ENCODE peak calls at places on chromosomes 11 and 22, in five cellular contexts. One of them, this sample, is unnamed.

GRCh38 chr11:86671386-86672006 is 920 bp downstream of the ME3 start:
- DNase-seq in sigmoid colon: peak
- DNase-seq in stimulated activated CD4-positive, alpha-beta T cell treated with anti-CD3 and anti-CD28 coated beads, Interleukin-1b, Interleukin-23, amount 100 ng/mL, for 1 hour: no peak
- DNase-seq in heart right ventricle: peak
- DNase-seq in GF-D8: peak
- DNase-seq in this sample: no peak

GRCh38 chr11:127017482-127017881 is 16.9 kb upstream of the KIRREL3 start:
- DNase-seq in sigmoid colon: no peak
- DNase-seq in heart right ventricle: no peak
- DNase-seq in stimulated activated CD4-positive, alpha-beta T cell treated with anti-CD3 and anti-CD28 coated beads, Interleukin-1b, Interleukin-23, amount 100 ng/mL, for 1 hour: no peak
- DNase-seq in GF-D8: no peak
- DNase-seq in this sample: no peak

GRCh38 chr11:73578786-73579185 is 19.1 kb downstream of the FAM168A start:
- DNase-seq in stimulated activated CD4-positive, alpha-beta T cell treated with anti-CD3 and anti-CD28 coated beads, Interleukin-1b, Interleukin-23, amount 100 ng/mL, for 1 hour: no peak
- DNase-seq in GF-D8: no peak
- DNase-seq in sigmoid colon: no peak
- DNase-seq in heart right ventricle: no peak
- DNase-seq in this sample: no peak

GRCh38 chr11:43941257-43941879 is 1.1 kb upstream of the C11orf96 start:
- DNase-seq in GF-D8: no peak
- DNase-seq in sigmoid colon: peak
- DNase-seq in stimulated activated CD4-positive, alpha-beta T cell treated with anti-CD3 and anti-CD28 coated beads, Interleukin-1b, Interleukin-23, amount 100 ng/mL, for 1 hour: no peak
- DNase-seq in heart right ventricle: no peak
- DNase-seq in this sample: no peak

GRCh38 chr11:126426820-126427749 is 71.6 kb downstream of the ST3GAL4 start:
- DNase-seq in stimulated activated CD4-positive, alpha-beta T cell treated with anti-CD3 and anti-CD28 coated beads, Interleukin-1b, Interleukin-23, amount 100 ng/mL, for 1 hour: no peak
- DNase-seq in heart right ventricle: no peak
- DNase-seq in sigmoid colon: no peak
- DNase-seq in GF-D8: peak
- DNase-seq in this sample: no peak

GRCh38 chr11:15967166-15967565 is 389.2 kb downstream of the SOX6 start:
- DNase-seq in stimulated activated CD4-positive, alpha-beta T cell treated with anti-CD3 and anti-CD28 coated beads, Interleukin-1b, Interleukin-23, amount 100 ng/mL, for 1 hour: no peak
- DNase-seq in heart right ventricle: peak
- DNase-seq in sigmoid colon: no peak
- DNase-seq in GF-D8: no peak
- DNase-seq in this sample: no peak

GRCh38 chr11:16902182-16902581 is 112.0 kb downstream of the PLEKHA7 start:
- DNase-seq in stimulated activated CD4-positive, alpha-beta T cell treated with anti-CD3 and anti-CD28 coated beads, Interleukin-1b, Interleukin-23, amount 100 ng/mL, for 1 hour: no peak
- DNase-seq in sigmoid colon: no peak
- DNase-seq in GF-D8: no peak
- DNase-seq in heart right ventricle: no peak
- DNase-seq in this sample: no peak

GRCh38 chr22:23163665-23164064 is 16.6 kb upstream of the BCR start:
- DNase-seq in stimulated activated CD4-positive, alpha-beta T cell treated with anti-CD3 and anti-CD28 coated beads, Interleukin-1b, Interleukin-23, amount 100 ng/mL, for 1 hour: no peak
- DNase-seq in sigmoid colon: peak
- DNase-seq in heart right ventricle: no peak
- DNase-seq in GF-D8: no peak
- DNase-seq in this sample: no peak

GRCh38 chr22:22161924-22162851 is 82.4 kb upstream of the VPREB1 start:
- DNase-seq in sigmoid colon: no peak
- DNase-seq in stimulated activated CD4-positive, alpha-beta T cell treated with anti-CD3 and anti-CD28 coated beads, Interleukin-1b, Interleukin-23, amount 100 ng/mL, for 1 hour: no peak
- DNase-seq in heart right ventricle: no peak
- DNase-seq in GF-D8: no peak
- DNase-seq in this sample: no peak

GRCh38 chr22:37098976-37099577 is 10.4 kb downstream of the TMPRSS6 start:
- DNase-seq in stimulated activated CD4-positive, alpha-beta T cell treated with anti-CD3 and anti-CD28 coated beads, Interleukin-1b, Interleukin-23, amount 100 ng/mL, for 1 hour: no peak
- DNase-seq in sigmoid colon: no peak
- DNase-seq in heart right ventricle: no peak
- DNase-seq in GF-D8: no peak
- DNase-seq in this sample: no peak

GRCh38 chr11:67998150-67999045 is 5.5 kb downstream of the UNC93B1 start:
- DNase-seq in GF-D8: no peak
- DNase-seq in sigmoid colon: no peak
- DNase-seq in stimulated activated CD4-positive, alpha-beta T cell treated with anti-CD3 and anti-CD28 coated beads, Interleukin-1b, Interleukin-23, amount 100 ng/mL, for 1 hour: no peak
- DNase-seq in heart right ventricle: no peak
- DNase-seq in this sample: peak

GRCh38 chr22:39414886-39415285 is 15.3 kb downstream of the TAB1 start:
- DNase-seq in heart right ventricle: peak
- DNase-seq in sigmoid colon: no peak
- DNase-seq in stimulated activated CD4-positive, alpha-beta T cell treated with anti-CD3 and anti-CD28 coated beads, Interleukin-1b, Interleukin-23, amount 100 ng/mL, for 1 hour: no peak
- DNase-seq in GF-D8: no peak
- DNase-seq in this sample: no peak

GRCh38 chr22:46612904-46613605 is 7.1 kb upstream of the GRAMD4 start:
- DNase-seq in sigmoid colon: no peak
- DNase-seq in GF-D8: no peak
- DNase-seq in stimulated activated CD4-positive, alpha-beta T cell treated with anti-CD3 and anti-CD28 coated beads, Interleukin-1b, Interleukin-23, amount 100 ng/mL, for 1 hour: peak
- DNase-seq in heart right ventricle: no peak
- DNase-seq in this sample: peak

GRCh38 chr11:70834277-70834940 is 418.0 kb downstream of the SHANK2 start:
- DNase-seq in heart right ventricle: no peak
- DNase-seq in GF-D8: no peak
- DNase-seq in sigmoid colon: no peak
- DNase-seq in stimulated activated CD4-positive, alpha-beta T cell treated with anti-CD3 and anti-CD28 coated beads, Interleukin-1b, Interleukin-23, amount 100 ng/mL, for 1 hour: no peak
- DNase-seq in this sample: no peak

GRCh38 chr22:42983470-42983869 is 31.5 kb downstream of the PACSIN2 start:
- DNase-seq in heart right ventricle: no peak
- DNase-seq in sigmoid colon: peak
- DNase-seq in stimulated activated CD4-positive, alpha-beta T cell treated with anti-CD3 and anti-CD28 coated beads, Interleukin-1b, Interleukin-23, amount 100 ng/mL, for 1 hour: no peak
- DNase-seq in GF-D8: no peak
- DNase-seq in this sample: no peak

GRCh38 chr11:128297111-128297651 is 290.2 kb downstream of the ETS1 start:
- DNase-seq in GF-D8: no peak
- DNase-seq in stimulated activated CD4-positive, alpha-beta T cell treated with anti-CD3 and anti-CD28 coated beads, Interleukin-1b, Interleukin-23, amount 100 ng/mL, for 1 hour: no peak
- DNase-seq in heart right ventricle: no peak
- DNase-seq in sigmoid colon: no peak
- DNase-seq in this sample: no peak

GRCh38 chr11:117528061-117528780 is 200.6 kb downstream of the CEP164 start:
- DNase-seq in sigmoid colon: no peak
- DNase-seq in heart right ventricle: no peak
- DNase-seq in GF-D8: no peak
- DNase-seq in stimulated activated CD4-positive, alpha-beta T cell treated with anti-CD3 and anti-CD28 coated beads, Interleukin-1b, Interleukin-23, amount 100 ng/mL, for 1 hour: no peak
- DNase-seq in this sample: no peak

GRCh38 chr22:40001104-40001503 is 6.3 kb downstream of the FAM83F start:
- DNase-seq in heart right ventricle: no peak
- DNase-seq in GF-D8: no peak
- DNase-seq in sigmoid colon: no peak
- DNase-seq in stimulated activated CD4-positive, alpha-beta T cell treated with anti-CD3 and anti-CD28 coated beads, Interleukin-1b, Interleukin-23, amount 100 ng/mL, for 1 hour: no peak
- DNase-seq in this sample: no peak

GRCh38 chr22:19879248-19879575 is 24.5 kb upstream of the GNB1L start:
- DNase-seq in GF-D8: no peak
- DNase-seq in sigmoid colon: peak
- DNase-seq in heart right ventricle: no peak
- DNase-seq in stimulated activated CD4-positive, alpha-beta T cell treated with anti-CD3 and anti-CD28 coated beads, Interleukin-1b, Interleukin-23, amount 100 ng/mL, for 1 hour: no peak
- DNase-seq in this sample: no peak

GRCh38 chr11:65834202-65834601 is 439 bp downstream of the SNX32 start:
- DNase-seq in sigmoid colon: no peak
- DNase-seq in heart right ventricle: no peak
- DNase-seq in stimulated activated CD4-positive, alpha-beta T cell treated with anti-CD3 and anti-CD28 coated beads, Interleukin-1b, Interleukin-23, amount 100 ng/mL, for 1 hour: no peak
- DNase-seq in GF-D8: no peak
- DNase-seq in this sample: no peak

GRCh38 chr11:35662061-35662648 is 420 bp upstream of the TRIM44 start:
- DNase-seq in GF-D8: no peak
- DNase-seq in sigmoid colon: no peak
- DNase-seq in stimulated activated CD4-positive, alpha-beta T cell treated with anti-CD3 and anti-CD28 coated beads, Interleukin-1b, Interleukin-23, amount 100 ng/mL, for 1 hour: no peak
- DNase-seq in heart right ventricle: no peak
- DNase-seq in this sample: no peak

GRCh38 chr11:61577383-61578118 is 3.3 kb downstream of the SYT7 start:
- DNase-seq in stimulated activated CD4-positive, alpha-beta T cell treated with anti-CD3 and anti-CD28 coated beads, Interleukin-1b, Interleukin-23, amount 100 ng/mL, for 1 hour: no peak
- DNase-seq in sigmoid colon: no peak
- DNase-seq in heart right ventricle: peak
- DNase-seq in GF-D8: no peak
- DNase-seq in this sample: no peak

This sample was measured in activated T-helper 2 cell treated with anti-CD3 and anti-CD28 coated beads, Interferon-gamma antibody, Interleukin-2, Interleukin-4, amounts not matched to agents 10 μg/mL and 5 μg/mL and 100 μg/mL, durations not matched to agents 14 hours and 24 hours and 36 hours.